ENCODE peak calls at places on chromosome 22, in eight cellular contexts. One of them, this sample, is unnamed.

GRCh38 chr22:50303848-50304527 is 3.5 kb downstream of the PLXNB2 start:
- DNase-seq in RWPE2: no peak
- DNase-seq in HFF-Myc: no peak
- DNase-seq in foreskin fibroblast: peak; percentile 51
- DNase-seq in neural crest cell: no peak
- DNase-seq in GM23338: peak; percentile 71
- DNase-seq in HL-60: peak; percentile 56
- DNase-seq in D721Med: no peak
- DNase-seq in this sample: peak; percentile 43

GRCh38 chr22:19525116-19525660 is 978 bp upstream of the CLDN5 start:
- DNase-seq in RWPE2: no peak
- DNase-seq in HFF-Myc: no peak
- DNase-seq in foreskin fibroblast: no peak
- DNase-seq in neural crest cell: no peak
- DNase-seq in GM23338: no peak
- DNase-seq in HL-60: no peak
- DNase-seq in D721Med: no peak
- DNase-seq in this sample: no peak

GRCh38 chr22:50146440-50147228 is 23.9 kb upstream of the PANX2 start:
- DNase-seq in RWPE2: no peak
- DNase-seq in HFF-Myc: no peak
- DNase-seq in foreskin fibroblast: peak; percentile 85
- DNase-seq in neural crest cell: no peak
- DNase-seq in GM23338: no peak
- DNase-seq in HL-60: peak; percentile 57
- DNase-seq in D721Med: no peak
- DNase-seq in this sample: peak; percentile 59

GRCh38 chr22:20530368-20531153 is 23.2 kb downstream of the MED15 start:
- DNase-seq in RWPE2: peak; percentile 93
- DNase-seq in HFF-Myc: no peak
- DNase-seq in foreskin fibroblast: peak; percentile 91
- DNase-seq in neural crest cell: no peak
- DNase-seq in GM23338: no peak
- DNase-seq in HL-60: no peak
- DNase-seq in D721Med: no peak
- DNase-seq in this sample: no peak

GRCh38 chr22:33832558-33833151 is 87.6 kb downstream of the LARGE1 start:
- DNase-seq in RWPE2: no peak
- DNase-seq in HFF-Myc: no peak
- DNase-seq in foreskin fibroblast: no peak
- DNase-seq in neural crest cell: no peak
- DNase-seq in GM23338: no peak
- DNase-seq in HL-60: no peak
- DNase-seq in D721Med: no peak
- DNase-seq in this sample: no peak

GRCh38 chr22:27919943-27920755 is 1.1 kb upstream of the PITPNB start:
- DNase-seq in RWPE2: no peak
- DNase-seq in HFF-Myc: peak; percentile 74
- DNase-seq in foreskin fibroblast: peak; percentile 90
- DNase-seq in neural crest cell: peak; percentile 27
- DNase-seq in GM23338: peak; percentile 78
- DNase-seq in HL-60: no peak
- DNase-seq in D721Med: no peak
- DNase-seq in this sample: peak; percentile 48

GRCh38 chr22:48898524-48899377 is 928.9 kb downstream of the BRD1 start:
- DNase-seq in RWPE2: peak; percentile 29
- DNase-seq in HFF-Myc: no peak
- DNase-seq in foreskin fibroblast: no peak
- DNase-seq in neural crest cell: no peak
- DNase-seq in GM23338: no peak
- DNase-seq in HL-60: no peak
- DNase-seq in D721Med: no peak
- DNase-seq in this sample: no peak

GRCh38 chr22:25750569-25751173 is 8.7 kb downstream of the MYO18B start:
- DNase-seq in RWPE2: no peak
- DNase-seq in HFF-Myc: no peak
- DNase-seq in foreskin fibroblast: peak; percentile 45
- DNase-seq in neural crest cell: no peak
- DNase-seq in GM23338: no peak
- DNase-seq in HL-60: no peak
- DNase-seq in D721Med: no peak
- DNase-seq in this sample: no peak

GRCh38 chr22:27512283-27512761 is 289.2 kb downstream of the MN1 start:
- DNase-seq in RWPE2: peak; percentile 87
- DNase-seq in HFF-Myc: peak; percentile 82
- DNase-seq in foreskin fibroblast: peak; percentile 91
- DNase-seq in neural crest cell: no peak
- DNase-seq in GM23338: no peak
- DNase-seq in HL-60: no peak
- DNase-seq in D721Med: no peak
- DNase-seq in this sample: no peak

DNA sequence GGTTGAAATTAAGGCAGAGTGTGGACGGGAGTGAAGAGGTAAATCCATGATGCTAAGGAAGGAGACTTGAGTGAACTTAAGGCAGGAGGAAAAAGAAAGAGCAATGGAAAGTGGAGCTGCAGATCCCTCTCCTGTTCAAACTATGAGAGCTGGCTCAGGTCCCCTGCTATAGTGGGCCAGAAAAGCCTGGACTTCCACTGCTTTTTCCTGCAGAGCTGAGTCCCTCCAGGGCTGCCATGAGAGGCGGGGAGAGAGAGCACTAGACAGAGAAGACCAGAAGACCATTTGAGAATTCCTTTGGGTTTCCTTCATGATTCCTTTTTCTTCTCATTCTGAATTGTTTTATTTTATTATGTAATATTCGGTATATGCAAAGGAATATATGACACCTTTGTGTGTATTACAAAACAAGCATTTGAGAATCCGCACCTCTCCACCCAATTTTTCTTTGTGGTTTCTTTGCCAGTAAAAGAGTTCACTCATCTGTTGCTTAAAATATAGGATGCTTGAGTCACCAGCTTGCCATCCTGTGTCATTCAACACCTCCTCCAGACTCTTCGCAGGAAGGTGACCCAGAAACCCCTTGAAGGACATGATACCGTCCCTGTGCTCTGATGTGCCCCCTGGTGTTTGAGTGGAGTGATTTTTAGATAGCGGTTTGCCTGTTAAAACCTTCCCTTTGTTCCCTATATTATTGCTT is 24.4 kb downstream of the SREBF2 start:
- DNase-seq in RWPE2: no peak
- DNase-seq in HFF-Myc: peak; percentile 43
- DNase-seq in foreskin fibroblast: peak; percentile 80
- DNase-seq in neural crest cell: peak; percentile 33
- DNase-seq in GM23338: peak; percentile 91
- DNase-seq in HL-60: peak; percentile 68
- DNase-seq in D721Med: no peak
- DNase-seq in this sample: peak; percentile 62
- TF ChIP-seq CTCF in RWPE2: peak; percentile 77
- TF ChIP-seq CTCF in HFF-Myc: peak; percentile 72
- TF ChIP-seq CTCF in foreskin fibroblast: peak; percentile 58
- TF ChIP-seq CTCF in neural crest cell: peak; percentile 68
- TF ChIP-seq CTCF in GM23338: peak; percentile 77
- TF ChIP-seq CTCF in HL-60: peak; percentile 64
- TF ChIP-seq CTCF in D721Med: peak; percentile 46
- TF ChIP-seq CTCF in this sample: peak; percentile 63

GRCh38 chr22:47152938-47153337 is 390.5 kb downstream of the TBC1D22A start:
- DNase-seq in RWPE2: no peak
- DNase-seq in HFF-Myc: no peak
- DNase-seq in foreskin fibroblast: no peak
- DNase-seq in neural crest cell: no peak
- DNase-seq in GM23338: no peak
- DNase-seq in HL-60: no peak
- DNase-seq in D721Med: no peak
- DNase-seq in this sample: no peak
- TF ChIP-seq CTCF in RWPE2: no peak
- TF ChIP-seq CTCF in HFF-Myc: no peak
- TF ChIP-seq CTCF in foreskin fibroblast: no peak
- TF ChIP-seq CTCF in neural crest cell: no peak
- TF ChIP-seq CTCF in GM23338: no peak
- TF ChIP-seq CTCF in HL-60: no peak
- TF ChIP-seq CTCF in D721Med: no peak
- TF ChIP-seq CTCF in this sample: no peak

GRCh38 chr22:30575011-30575671 is 676 bp upstream of the GAL3ST1 start:
- DNase-seq in RWPE2: no peak
- DNase-seq in HFF-Myc: no peak
- DNase-seq in foreskin fibroblast: peak; percentile 54
- DNase-seq in neural crest cell: no peak
- DNase-seq in GM23338: peak; percentile 57
- DNase-seq in HL-60: no peak
- DNase-seq in D721Med: no peak
- DNase-seq in this sample: no peak
- TF ChIP-seq CTCF in RWPE2: no peak
- TF ChIP-seq CTCF in HFF-Myc: peak; percentile 28
- TF ChIP-seq CTCF in foreskin fibroblast: no peak
- TF ChIP-seq CTCF in neural crest cell: peak; percentile 27
- TF ChIP-seq CTCF in GM23338: peak; percentile 39
- TF ChIP-seq CTCF in HL-60: no peak
- TF ChIP-seq CTCF in D721Med: no peak
- TF ChIP-seq CTCF in this sample: no peak

GRCh38 chr22:39530136-39530535 is 2.4 kb downstream of the RPS19BP1 start:
- DNase-seq in RWPE2: no peak
- DNase-seq in HFF-Myc: no peak
- DNase-seq in foreskin fibroblast: no peak
- DNase-seq in neural crest cell: no peak
- DNase-seq in GM23338: no peak
- DNase-seq in HL-60: no peak
- DNase-seq in D721Med: no peak
- DNase-seq in this sample: no peak

GRCh38 chr22:39530692-39531331 is 1.7 kb downstream of the RPS19BP1 start:
- DNase-seq in RWPE2: no peak
- DNase-seq in HFF-Myc: no peak
- DNase-seq in foreskin fibroblast: peak; percentile 64
- DNase-seq in neural crest cell: peak; percentile 17
- DNase-seq in GM23338: peak; percentile 89
- DNase-seq in HL-60: peak; percentile 73
- DNase-seq in D721Med: no peak
- DNase-seq in this sample: no peak

GRCh38 chr22:39528681-39529486 is 3.7 kb downstream of the RPS19BP1 start:
- DNase-seq in RWPE2: peak; percentile 86
- DNase-seq in HFF-Myc: peak; percentile 79
- DNase-seq in foreskin fibroblast: peak; percentile 97
- DNase-seq in neural crest cell: peak; percentile 89
- DNase-seq in GM23338: peak; percentile 96
- DNase-seq in HL-60: peak; percentile 85
- DNase-seq in D721Med: peak; percentile 65
- DNase-seq in this sample: peak; percentile 93

GRCh38 chr22:39528080-39528661 is 4.4 kb downstream of the RPS19BP1 start:
- DNase-seq in RWPE2: no peak
- DNase-seq in HFF-Myc: no peak
- DNase-seq in foreskin fibroblast: peak; percentile 37
- DNase-seq in neural crest cell: peak; percentile 8
- DNase-seq in GM23338: no peak
- DNase-seq in HL-60: no peak
- DNase-seq in D721Med: no peak
- DNase-seq in this sample: no peak

GRCh38 chr22:39529487-39529851 is 3.1 kb downstream of the RPS19BP1 start:
- DNase-seq in RWPE2: no peak
- DNase-seq in HFF-Myc: no peak
- DNase-seq in foreskin fibroblast: no peak
- DNase-seq in neural crest cell: no peak
- DNase-seq in GM23338: no peak
- DNase-seq in HL-60: no peak
- DNase-seq in D721Med: no peak
- DNase-seq in this sample: no peak
- TF ChIP-seq CTCF in RWPE2: peak; percentile 69
- TF ChIP-seq CTCF in HFF-Myc: no peak
- TF ChIP-seq CTCF in foreskin fibroblast: no peak
- TF ChIP-seq CTCF in neural crest cell: no peak
- TF ChIP-seq CTCF in GM23338: no peak
- TF ChIP-seq CTCF in HL-60: no peak
- TF ChIP-seq CTCF in D721Med: no peak
- TF ChIP-seq CTCF in this sample: no peak

DNA sequence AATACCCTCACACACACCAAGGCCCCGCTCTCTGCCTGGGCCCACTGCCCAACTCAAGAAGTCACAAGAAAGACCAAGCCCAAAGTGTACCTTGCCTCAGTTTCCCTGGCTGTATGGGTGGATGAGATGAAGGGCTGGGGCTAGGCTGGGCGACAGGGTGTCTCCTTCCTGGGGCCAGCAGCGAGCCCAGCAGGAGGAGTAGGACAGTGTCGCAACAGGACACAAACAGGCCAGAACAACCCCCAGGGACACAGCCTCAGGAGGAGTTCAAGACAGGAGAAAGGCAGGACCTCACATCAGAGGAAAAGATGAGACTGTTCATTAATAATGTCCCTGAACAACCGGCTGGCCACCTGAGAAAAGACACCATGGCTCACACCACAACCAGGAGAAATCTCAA is 13.3 kb downstream of the CSNK1E start:
- DNase-seq in RWPE2: no peak
- DNase-seq in HFF-Myc: no peak
- DNase-seq in foreskin fibroblast: no peak
- DNase-seq in neural crest cell: no peak
- DNase-seq in GM23338: no peak
- DNase-seq in HL-60: no peak
- DNase-seq in D721Med: no peak
- DNase-seq in this sample: no peak
- TF ChIP-seq CTCF in RWPE2: no peak
- TF ChIP-seq CTCF in HFF-Myc: no peak
- TF ChIP-seq CTCF in foreskin fibroblast: no peak
- TF ChIP-seq CTCF in neural crest cell: no peak
- TF ChIP-seq CTCF in GM23338: no peak
- TF ChIP-seq CTCF in HL-60: no peak
- TF ChIP-seq CTCF in D721Med: no peak
- TF ChIP-seq CTCF in this sample: no peak

GRCh38 chr22:42560781-42561180 is 7.0 kb downstream of the SERHL2 start:
- DNase-seq in RWPE2: no peak
- DNase-seq in HFF-Myc: no peak
- DNase-seq in foreskin fibroblast: peak; percentile 24
- DNase-seq in neural crest cell: no peak
- DNase-seq in GM23338: peak; percentile 85
- DNase-seq in HL-60: no peak
- DNase-seq in D721Med: no peak
- DNase-seq in this sample: peak; percentile 21
- TF ChIP-seq CTCF in RWPE2: peak; percentile 29
- TF ChIP-seq CTCF in HFF-Myc: peak; percentile 67
- TF ChIP-seq CTCF in foreskin fibroblast: peak; percentile 42
- TF ChIP-seq CTCF in neural crest cell: peak; percentile 62
- TF ChIP-seq CTCF in GM23338: peak; percentile 83
- TF ChIP-seq CTCF in HL-60: no peak
- TF ChIP-seq CTCF in D721Med: peak; percentile 41
- TF ChIP-seq CTCF in this sample: no peak

This sample was measured in nephron progenitor cell.